ENCODE peak calls at places on chromosomes 12 and 14, in five cellular contexts. One of them, this sample, is unnamed.

GRCh38 chr14:50272498-50272897 is 39.5 kb downstream of the L2HGDH start:
- DNase-seq in body of pancreas: no peak
- DNase-seq in RWPE1: no peak
- DNase-seq in left lung: no peak
- DNase-seq in endodermal cell: no peak
- DNase-seq in this sample: peak; percentile 18

GRCh38 chr14:70827366-70828151 is 18.2 kb upstream of the MAP3K9 start:
- DNase-seq in body of pancreas: no peak
- DNase-seq in RWPE1: no peak
- DNase-seq in left lung: no peak
- DNase-seq in endodermal cell: no peak
- DNase-seq in this sample: peak; percentile 42

GRCh38 chr12:12606793-12607589 is 4.7 kb upstream of the CREBL2 start:
- DNase-seq in body of pancreas: no peak
- DNase-seq in RWPE1: peak; percentile 55
- DNase-seq in left lung: no peak
- DNase-seq in endodermal cell: no peak
- DNase-seq in this sample: peak; percentile 77

GRCh38 chr12:13982010-13982409 is 608 bp upstream of the GRIN2B start:
- DNase-seq in body of pancreas: no peak
- DNase-seq in RWPE1: no peak
- DNase-seq in left lung: no peak
- DNase-seq in endodermal cell: peak; percentile 97
- DNase-seq in this sample: no peak

GRCh38 chr14:37969511-37969979 is 238.2 kb upstream of the SSTR1 start:
- DNase-seq in body of pancreas: peak; percentile 70
- DNase-seq in RWPE1: no peak
- DNase-seq in left lung: no peak
- DNase-seq in endodermal cell: peak; percentile 58
- DNase-seq in this sample: no peak

GRCh38 chr14:99726538-99727095 is 42.5 kb downstream of the CYP46A1 start:
- DNase-seq in body of pancreas: peak; percentile 9
- DNase-seq in RWPE1: no peak
- DNase-seq in left lung: no peak
- DNase-seq in endodermal cell: peak; percentile 40
- DNase-seq in this sample: no peak

GRCh38 chr12:53006810-53007742 is 820 bp downstream of the EIF4B start:
- DNase-seq in body of pancreas: peak; percentile 73
- DNase-seq in RWPE1: peak; percentile 81
- DNase-seq in left lung: peak; percentile 81
- DNase-seq in endodermal cell: peak; percentile 94
- DNase-seq in this sample: peak; percentile 53

GRCh38 chr12:93441111-93441616 is 583 bp downstream of the UBE2N start:
- DNase-seq in body of pancreas: peak; percentile 38
- DNase-seq in RWPE1: peak; percentile 36
- DNase-seq in left lung: peak; percentile 45
- DNase-seq in endodermal cell: no peak
- DNase-seq in this sample: no peak

GRCh38 chr12:111598637-111599458 is at the start of gene ATXN2:
- DNase-seq in body of pancreas: peak; percentile 68
- DNase-seq in RWPE1: peak; percentile 81
- DNase-seq in left lung: peak; percentile 66
- DNase-seq in endodermal cell: peak; percentile 91
- DNase-seq in this sample: no peak

GRCh38 chr14:56290195-56290594 is 172.0 kb downstream of the PELI2 start:
- DNase-seq in body of pancreas: no peak
- DNase-seq in RWPE1: no peak
- DNase-seq in left lung: no peak
- DNase-seq in endodermal cell: no peak
- DNase-seq in this sample: no peak

GRCh38 chr12:130214686-130215370 is 52.6 kb downstream of the FZD10 start:
- DNase-seq in body of pancreas: no peak
- DNase-seq in RWPE1: peak; percentile 50
- DNase-seq in left lung: no peak
- DNase-seq in endodermal cell: peak; percentile 56
- DNase-seq in this sample: peak; percentile 61

GRCh38 chr14:54838931-54839512 is 63.6 kb downstream of the GCH1 start:
- DNase-seq in body of pancreas: no peak
- DNase-seq in RWPE1: no peak
- DNase-seq in left lung: no peak
- DNase-seq in endodermal cell: no peak
- DNase-seq in this sample: no peak

GRCh38 chr12:49264466-49264872 is 413 bp upstream of the TUBA1C start:
- DNase-seq in body of pancreas: no peak
- DNase-seq in RWPE1: peak; percentile 45
- DNase-seq in left lung: no peak
- DNase-seq in endodermal cell: no peak
- DNase-seq in this sample: no peak

GRCh38 chr14:103216399-103216798 is 93.1 kb downstream of the TNFAIP2 start:
- DNase-seq in body of pancreas: no peak
- DNase-seq in RWPE1: no peak
- DNase-seq in left lung: no peak
- DNase-seq in endodermal cell: no peak
- DNase-seq in this sample: no peak

GRCh38 chr12:5733136-5733755 is 211.8 kb downstream of the ANO2 start:
- DNase-seq in body of pancreas: peak; percentile 18
- DNase-seq in RWPE1: peak; percentile 83
- DNase-seq in left lung: no peak
- DNase-seq in endodermal cell: no peak
- DNase-seq in this sample: peak; percentile 61

GRCh38 chr12:52515319-52515646 is 4.9 kb downstream of the KRT5 start:
- DNase-seq in body of pancreas: no peak
- DNase-seq in RWPE1: no peak
- DNase-seq in left lung: no peak
- DNase-seq in endodermal cell: no peak
- DNase-seq in this sample: no peak

GRCh38 chr12:41089438-41089837 is 98.7 kb upstream of the PDZRN4 start:
- DNase-seq in body of pancreas: no peak
- DNase-seq in RWPE1: no peak
- DNase-seq in left lung: no peak
- DNase-seq in endodermal cell: no peak
- DNase-seq in this sample: no peak

GRCh38 chr14:71250791-71251190 is 343.5 kb downstream of the PCNX1 start:
- DNase-seq in body of pancreas: no peak
- DNase-seq in RWPE1: no peak
- DNase-seq in left lung: no peak
- DNase-seq in endodermal cell: no peak
- DNase-seq in this sample: no peak

GRCh38 chr14:106556665-106557289 is 1030.4 kb downstream of the TMEM121 start:
- DNase-seq in body of pancreas: peak; percentile 67
- DNase-seq in RWPE1: peak; percentile 29
- DNase-seq in left lung: no peak
- DNase-seq in endodermal cell: peak; percentile 68
- DNase-seq in this sample: no peak

GRCh38 chr12:78290606-78291345 is 460.1 kb downstream of the NAV3 start:
- DNase-seq in body of pancreas: no peak
- DNase-seq in RWPE1: peak; percentile 46
- DNase-seq in left lung: no peak
- DNase-seq in endodermal cell: no peak
- DNase-seq in this sample: peak; percentile 16

GRCh38 chr12:115609356-115609755 is 668.1 kb downstream of the MED13L start:
- DNase-seq in body of pancreas: no peak
- DNase-seq in RWPE1: no peak
- DNase-seq in left lung: no peak
- DNase-seq in endodermal cell: no peak
- DNase-seq in this sample: peak; percentile 22

GRCh38 chr12:52063986-52064649 is 5.7 kb upstream of the ATG101 start:
- DNase-seq in body of pancreas: peak; percentile 58
- DNase-seq in RWPE1: no peak
- DNase-seq in left lung: no peak
- DNase-seq in endodermal cell: no peak
- DNase-seq in this sample: no peak

GRCh38 chr12:106975098-106975497 is 11.8 kb downstream of the MTERF2 start:
- DNase-seq in body of pancreas: no peak
- DNase-seq in RWPE1: no peak
- DNase-seq in left lung: no peak
- DNase-seq in endodermal cell: no peak
- DNase-seq in this sample: no peak

GRCh38 chr12:127178463-127178862 is 1088.5 kb upstream of the TMEM132C start:
- DNase-seq in body of pancreas: no peak
- DNase-seq in RWPE1: no peak
- DNase-seq in left lung: no peak
- DNase-seq in endodermal cell: no peak
- DNase-seq in this sample: no peak

GRCh38 chr12:28578833-28579252 is 388.6 kb downstream of the CCDC91 start:
- DNase-seq in body of pancreas: no peak
- DNase-seq in RWPE1: peak; percentile 8
- DNase-seq in left lung: no peak
- DNase-seq in endodermal cell: no peak
- DNase-seq in this sample: no peak

GRCh38 chr12:21607701-21608100 is 3.1 kb upstream of the GYS2 start:
- DNase-seq in body of pancreas: no peak
- DNase-seq in RWPE1: no peak
- DNase-seq in left lung: no peak
- DNase-seq in endodermal cell: no peak
- DNase-seq in this sample: peak; percentile 18

GRCh38 chr12:109154485-109155438 is 38.4 kb downstream of the ACACB start:
- DNase-seq in body of pancreas: peak; percentile 86
- DNase-seq in RWPE1: peak; percentile 95
- DNase-seq in left lung: peak; percentile 86
- DNase-seq in endodermal cell: peak; percentile 99
- DNase-seq in this sample: peak; percentile 58

GRCh38 chr12:21613931-21614330 is 9.3 kb upstream of the GYS2 start:
- DNase-seq in body of pancreas: no peak
- DNase-seq in RWPE1: no peak
- DNase-seq in left lung: no peak
- DNase-seq in endodermal cell: no peak
- DNase-seq in this sample: no peak

GRCh38 chr12:1350055-1350933 is 244.1 kb downstream of the FBXL14 start:
- DNase-seq in body of pancreas: no peak
- DNase-seq in RWPE1: peak; percentile 59
- DNase-seq in left lung: no peak
- DNase-seq in endodermal cell: no peak
- DNase-seq in this sample: peak; percentile 94

GRCh38 chr12:774051-774614 is 21.8 kb downstream of the WNK1 start:
- DNase-seq in body of pancreas: no peak
- DNase-seq in RWPE1: no peak
- DNase-seq in left lung: no peak
- DNase-seq in endodermal cell: no peak
- DNase-seq in this sample: no peak

GRCh38 chr12:131604859-131605258 is 106.0 kb upstream of the SFSWAP start:
- DNase-seq in body of pancreas: no peak
- DNase-seq in RWPE1: no peak
- DNase-seq in left lung: no peak
- DNase-seq in endodermal cell: no peak
- DNase-seq in this sample: no peak

GRCh38 chr12:13956060-13956590 is 25.3 kb downstream of the GRIN2B start:
- DNase-seq in body of pancreas: no peak
- DNase-seq in RWPE1: no peak
- DNase-seq in left lung: no peak
- DNase-seq in endodermal cell: no peak
- DNase-seq in this sample: no peak

GRCh38 chr14:64232095-64232830 is 61.9 kb downstream of the ESR2 start:
- DNase-seq in body of pancreas: no peak
- DNase-seq in RWPE1: no peak
- DNase-seq in left lung: no peak
- DNase-seq in endodermal cell: no peak
- DNase-seq in this sample: no peak

DNA sequence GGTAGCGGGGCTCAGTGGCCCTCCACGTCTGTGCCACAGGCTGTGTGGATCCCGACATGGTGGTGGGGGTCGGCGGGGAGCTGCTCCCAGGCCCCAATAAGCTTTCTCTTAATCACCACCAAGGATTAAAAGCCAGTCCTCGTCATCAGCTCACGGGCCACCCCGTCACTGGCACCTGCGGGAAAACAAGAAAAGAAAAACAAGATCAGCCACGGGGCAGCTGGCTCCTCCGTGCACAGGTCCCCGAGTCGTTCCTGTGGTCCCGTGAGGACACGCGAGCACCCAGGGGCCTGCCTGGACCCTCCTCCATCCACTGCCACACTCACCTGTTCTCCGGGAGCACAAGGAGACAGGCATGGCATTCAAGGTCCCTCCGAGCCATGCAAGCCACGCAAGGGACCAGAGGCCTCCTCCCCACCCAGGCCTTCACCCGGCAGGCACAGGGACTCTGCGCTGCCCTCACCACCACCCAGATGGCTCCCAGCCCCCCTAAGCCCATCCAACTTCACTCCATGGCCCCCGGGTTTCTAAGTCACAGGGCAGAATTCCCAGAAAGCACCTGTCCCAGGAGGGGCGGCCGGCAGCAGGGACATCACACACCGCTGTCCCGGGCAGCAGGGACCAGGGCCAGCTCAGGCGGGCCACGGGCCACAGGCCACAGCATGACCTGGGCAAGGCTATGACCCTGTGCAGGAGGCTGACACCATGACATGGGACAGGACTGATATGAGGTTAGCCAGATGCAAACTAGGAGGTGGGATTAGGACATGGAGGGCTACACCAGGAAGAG is 72.0 kb downstream of the NCOR2 start:
- DNase-seq in body of pancreas: no peak
- DNase-seq in RWPE1: no peak
- DNase-seq in left lung: no peak
- DNase-seq in endodermal cell: no peak
- DNase-seq in this sample: no peak
- H3K27ac ChIP-seq in body of pancreas: no peak overlapping the region
- H3K27ac ChIP-seq in RWPE1: peak overlapping the region; percentile 84
- H3K27ac ChIP-seq in left lung: no peak overlapping the region
- H3K27ac ChIP-seq in endodermal cell: peak overlapping the region; percentile 24
- H3K27ac ChIP-seq in this sample: no peak overlapping the region

GRCh38 chr14:68927956-68928675 is 51.0 kb downstream of the ACTN1 start:
- DNase-seq in body of pancreas: no peak
- DNase-seq in RWPE1: no peak
- DNase-seq in left lung: no peak
- DNase-seq in endodermal cell: no peak
- DNase-seq in this sample: no peak
- H3K27ac ChIP-seq in body of pancreas: no peak overlapping the region
- H3K27ac ChIP-seq in RWPE1: peak overlapping the region; percentile 37
- H3K27ac ChIP-seq in left lung: peak overlapping the region; percentile 50
- H3K27ac ChIP-seq in endodermal cell: no peak overlapping the region
- H3K27ac ChIP-seq in this sample: no peak overlapping the region

DNA sequence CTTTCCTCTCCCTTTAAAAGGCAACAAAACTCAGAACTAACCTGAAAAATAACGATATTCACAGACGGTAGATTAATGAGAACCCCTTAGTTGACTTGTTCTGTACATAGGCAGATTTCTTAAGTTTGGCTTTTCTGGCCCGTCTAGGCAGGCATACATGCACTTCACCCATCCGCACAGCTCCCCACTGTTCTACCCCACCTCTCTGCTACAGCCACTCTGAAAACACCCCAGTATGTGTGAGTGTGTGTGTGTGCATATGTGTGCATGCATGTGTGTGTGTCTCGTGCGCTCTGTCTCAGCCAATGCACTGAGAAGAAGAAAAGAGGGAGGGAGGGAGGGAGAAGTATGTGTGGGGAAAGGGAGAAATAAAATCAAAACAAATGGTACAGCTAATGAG is 1.9 kb upstream of the LMO3 start:
- DNase-seq in body of pancreas: peak; percentile 50
- DNase-seq in RWPE1: no peak
- DNase-seq in left lung: no peak
- DNase-seq in endodermal cell: no peak
- DNase-seq in this sample: no peak
- H3K27ac ChIP-seq in body of pancreas: peak overlapping the region; percentile 77
- H3K27ac ChIP-seq in RWPE1: no peak overlapping the region
- H3K27ac ChIP-seq in left lung: peak overlapping the region; percentile 88
- H3K27ac ChIP-seq in endodermal cell: no peak overlapping the region
- H3K27ac ChIP-seq in this sample: no peak overlapping the region

GRCh38 chr14:61620130-61620946 is 75.0 kb upstream of the HIF1A start:
- DNase-seq in body of pancreas: no peak
- DNase-seq in RWPE1: peak; percentile 14
- DNase-seq in left lung: no peak
- DNase-seq in endodermal cell: no peak
- DNase-seq in this sample: peak; percentile 6
- H3K27ac ChIP-seq in body of pancreas: no peak overlapping the region
- H3K27ac ChIP-seq in RWPE1: no peak overlapping the region
- H3K27ac ChIP-seq in left lung: peak overlapping the region; percentile 28
- H3K27ac ChIP-seq in endodermal cell: no peak overlapping the region
- H3K27ac ChIP-seq in this sample: no peak overlapping the region

GRCh38 chr12:67813509-67813908 is 165.0 kb downstream of the DYRK2 start:
- DNase-seq in body of pancreas: no peak
- DNase-seq in RWPE1: no peak
- DNase-seq in left lung: no peak
- DNase-seq in endodermal cell: no peak
- DNase-seq in this sample: no peak
- H3K27ac ChIP-seq in body of pancreas: no peak overlapping the region
- H3K27ac ChIP-seq in RWPE1: no peak overlapping the region
- H3K27ac ChIP-seq in left lung: no peak overlapping the region
- H3K27ac ChIP-seq in endodermal cell: no peak overlapping the region
- H3K27ac ChIP-seq in this sample: no peak overlapping the region